ENCODE peak calls at places on chromosomes 12 and 14, in four cellular contexts. L is K562, R is HCT116, S is HepG2. U is an unnamed sample.

GRCh38 chr14:100688598-100689499 is 37.8 kb upstream of the DLK1 start:
- DNase-seq in S (no peak), L (no peak), R (peak; percentile 33), U (peak; percentile 64)

GRCh38 chr12:127115468-127116035 is 1151.4 kb upstream of the TMEM132C start:
- DNase-seq in S (no peak), R (no peak), L (no peak), U (no peak)

GRCh38 chr12:70185301-70185700 is 57.9 kb upstream of the CNOT2 start:
- DNase-seq in L (no peak), R (no peak), S (no peak), U (no peak)

GRCh38 chr14:68164723-68165122 is 345.1 kb downstream of the RAD51B start:
- DNase-seq in R (no peak), L (no peak), S (peak; percentile 71), U (no peak)

GRCh38 chr12:117134059-117134458 is 34.8 kb upstream of the TESC start:
- DNase-seq in S (no peak), R (no peak), L (no peak), U (no peak)

GRCh38 chr14:95614335-95614734 is 71.9 kb upstream of the TCL1B start:
- DNase-seq in R (no peak), S (no peak), L (no peak), U (no peak)

GRCh38 chr12:112978163-112979081 is at the start of gene OAS2:
- DNase-seq in S (peak; percentile 12), L (no peak), R (no peak), U (no peak)

GRCh38 chr14:68945585-68946289 is 33.4 kb downstream of the ACTN1 start:
- DNase-seq in L (peak; percentile 53), S (peak; percentile 72), R (no peak), U (no peak)

GRCh38 chr12:46187023-46187422 is 81.8 kb downstream of the SLC38A1 start:
- DNase-seq in L (no peak), S (no peak), R (no peak), U (no peak)

GRCh38 chr12:81146228-81147225 is 68.6 kb downstream of the ACSS3 start:
- DNase-seq in S (peak; percentile 87), L (no peak), R (no peak), U (no peak)

GRCh38 chr14:99262977-99263448 is 9.0 kb downstream of the BCL11B start:
- DNase-seq in S (no peak), L (no peak), R (no peak), U (no peak)

GRCh38 chr14:73283592-73284379 is 46.5 kb downstream of the PAPLN start:
- DNase-seq in S (no peak), R (no peak), L (no peak), U (no peak)

GRCh38 chr12:10405294-10405693 is 4.3 kb downstream of the KLRC4 start:
- DNase-seq in R (no peak), S (no peak), L (no peak), U (no peak)

GRCh38 chr12:49622501-49623141 is 740 bp upstream of the PRPF40B start:
- DNase-seq in R (no peak), L (peak; percentile 38), S (no peak), U (no peak)

GRCh38 chr12:25789520-25789919 is 169.0 kb upstream of the RASSF8 start:
- DNase-seq in R (no peak), L (no peak), S (no peak), U (no peak)

GRCh38 chr14:61733972-61734371 is 28.2 kb upstream of the SNAPC1 start:
- DNase-seq in L (no peak), R (no peak), S (no peak), U (no peak)

GRCh38 chr12:43914923-43915468 is 79.1 kb downstream of the TMEM117 start:
- DNase-seq in R (no peak), S (peak; percentile 10), L (no peak), U (no peak)

GRCh38 chr12:47781479-47782371 is 8.7 kb downstream of the SLC48A1 start:
- DNase-seq in S (no peak), R (no peak), L (no peak), U (no peak)

GRCh38 chr12:132151766-132152410 is 7.6 kb downstream of the NOC4L start:
- DNase-seq in R (no peak), S (no peak), L (no peak), U (no peak)

GRCh38 chr12:97313471-97314190 is 149.0 kb upstream of the RMST start:
- DNase-seq in L (no peak), S (peak; percentile 12), R (no peak), U (no peak)

GRCh38 chr12:98696036-98696646 is 51.1 kb downstream of the APAF1 start:
- DNase-seq in S (no peak), R (no peak), L (no peak), U (no peak)

GRCh38 chr12:29883558-29883957 is 99.8 kb upstream of the TMTC1 start:
- DNase-seq in L (no peak), R (no peak), S (no peak), U (no peak)

GRCh38 chr14:105999361-106000028 is 473.1 kb downstream of the TMEM121 start:
- DNase-seq in L (peak; percentile 23), R (peak; percentile 24), S (peak; percentile 50), U (no peak)

GRCh38 chr12:63915105-63915830 is 70.8 kb downstream of the SRGAP1 start:
- DNase-seq in L (no peak), S (no peak), R (peak; percentile 70), U (no peak)

GRCh38 chr12:25958254-25959068 is at the start of gene RASSF8:
- DNase-seq in R (no peak), L (peak; percentile 82), S (peak; percentile 23), U (no peak)

GRCh38 chr14:23357261-23357660 is 4.6 kb upstream of the SLC22A17 start:
- DNase-seq in R (no peak), L (no peak), S (no peak), U (no peak)

GRCh38 chr12:23767834-23768233 is 181.6 kb downstream of the SOX5 start:
- DNase-seq in L (no peak), S (no peak), R (no peak), U (no peak)

GRCh38 chr12:113755098-113755497 is 211.0 kb downstream of the RBM19 start:
- DNase-seq in L (peak; percentile 46), S (no peak), R (no peak), U (no peak)

GRCh38 chr12:131129839-131130238 is 176.1 kb downstream of the ADGRD1 start:
- DNase-seq in L (no peak), R (no peak), S (no peak), U (no peak)

GRCh38 chr12:65443038-65443437 is 164.6 kb downstream of the MSRB3 start:
- DNase-seq in S (no peak), R (no peak), L (no peak), U (no peak)

GRCh38 chr12:88243886-88244491 is 101.9 kb downstream of the TMTC3 start:
- DNase-seq in L (no peak), S (no peak), R (no peak), U (no peak)

GRCh38 chr14:79510659-79511058 is 700.6 kb downstream of the DIO2 start:
- DNase-seq in L (no peak), R (no peak), S (no peak), U (no peak)

GRCh38 chr12:74980510-74980909 is 229.1 kb downstream of the KCNC2 start:
- DNase-seq in S (no peak), L (no peak), R (no peak), U (no peak)

GRCh38 chr12:71186571-71187288 is 28.9 kb upstream of the TSPAN8 start:
- DNase-seq in S (no peak), L (no peak), R (no peak), U (no peak)

GRCh38 chr12:63843613-63844390 is 698 bp upstream of the SRGAP1 start:
- DNase-seq in R (peak; percentile 86), S (peak; percentile 87), L (peak; percentile 86), U (peak; percentile 67)

GRCh38 chr12:100753837-100754236 is 40.7 kb upstream of the ANO4 start:
- DNase-seq in R (no peak), L (no peak), S (no peak), U (no peak)

DNA sequence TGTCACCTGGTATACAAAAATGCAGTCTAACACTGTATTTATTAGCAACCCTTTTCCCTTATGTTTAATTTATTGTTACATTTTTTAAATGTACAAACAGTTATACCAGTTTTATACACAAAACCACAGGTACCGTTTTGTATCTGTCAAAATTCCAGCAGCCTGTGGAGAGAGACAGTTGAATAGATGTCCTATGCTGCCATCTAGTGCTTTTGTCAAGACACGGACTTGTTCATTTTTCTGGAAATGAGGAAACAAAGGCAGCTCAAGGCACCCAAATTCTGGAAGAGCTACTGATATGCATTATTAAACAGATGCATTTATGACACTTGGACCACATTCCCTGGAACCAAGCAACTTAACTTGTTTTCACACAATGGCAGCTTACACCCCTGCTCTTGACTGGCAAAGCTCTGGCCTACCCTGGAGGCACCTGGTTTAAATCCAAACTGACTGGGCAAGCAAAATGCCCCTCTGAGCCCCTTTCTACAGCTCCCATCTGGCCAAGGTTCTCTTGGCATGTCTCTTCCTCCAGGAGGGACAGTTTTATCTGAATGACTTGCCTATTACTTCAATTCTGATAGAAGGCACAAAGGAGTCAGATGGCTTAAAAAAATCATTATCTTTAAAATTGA is 286.9 kb upstream of the PRKD1 start:
- DNase-seq in L (peak; percentile 7), S (peak; percentile 75), R (peak; percentile 8), U (no peak)
- TF ChIP-seq TCF7L2 in L (no peak), S (no peak), R (no peak), U (no peak)

DNA sequence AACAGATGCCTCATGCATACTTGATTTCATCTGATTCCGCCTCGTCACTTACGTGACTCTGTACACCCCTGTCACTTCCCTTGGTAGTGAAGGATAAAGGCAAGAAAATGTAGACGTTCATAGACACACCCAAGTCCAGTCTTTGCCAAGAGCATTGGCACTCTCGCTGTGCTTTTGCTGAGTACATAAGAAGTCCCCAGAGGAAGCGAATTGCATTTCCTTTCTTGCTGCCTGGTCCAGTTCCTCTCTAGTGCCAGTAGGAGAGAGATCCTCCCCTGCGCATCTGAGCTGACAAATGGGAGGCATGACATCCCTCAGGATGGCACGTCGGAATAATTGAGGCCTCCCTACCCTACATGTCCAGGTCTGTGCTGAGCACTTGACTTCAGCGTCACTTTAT is 21.3 kb upstream of the RIN3 start:
- DNase-seq in S (no peak), R (no peak), L (no peak), U (no peak)
- TF ChIP-seq SIN3A in S (no peak), R (no peak), L (no peak), U (no peak)

DNA sequence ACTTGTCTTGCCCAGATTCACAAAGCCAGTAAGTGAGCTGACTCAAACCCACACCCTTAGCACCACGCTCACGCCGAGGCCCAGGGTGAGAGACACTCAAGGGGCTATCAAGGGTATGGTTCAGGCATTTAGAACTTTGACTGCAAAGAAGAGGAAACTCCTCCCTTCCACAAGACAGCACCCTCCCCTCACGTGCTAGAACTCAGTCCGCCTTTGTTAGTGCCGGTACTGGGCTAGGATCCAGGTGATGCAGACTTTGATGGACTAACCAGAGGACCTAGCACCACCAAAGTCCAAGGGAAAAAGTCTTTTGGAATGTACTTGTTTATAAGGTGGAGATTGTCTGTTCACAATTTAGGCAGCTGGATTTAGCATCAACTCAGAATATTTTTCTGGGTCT is 33.7 kb downstream of the VWF start:
- DNase-seq in S (peak; percentile 26), R (no peak), L (no peak), U (no peak)
- TF ChIP-seq TCF7L2 in S (no peak), R (peak; percentile 19), L (no peak), U (no peak)

GRCh38 chr12:123089125-123089524 is 61.8 kb downstream of the PITPNM2 start:
- DNase-seq in L (no peak), R (no peak), S (no peak), U (no peak)
- TF ChIP-seq SIN3A in L (no peak), R (no peak), S (no peak), U (no peak)